ENCODE peak calls at places on chromosome 13, in nine cellular contexts. I is cardiac fibroblast; F is AG09309; W is Right ventricle myocardium superior; T is astrocyte of the spinal cord; P is PC-3; J is B cell; D is stimulated activated CD8-positive, alpha-beta memory T cell treated with anti-CD3 and anti-CD28 coated beads, Interleukin-2, amount 100 ng/mL, for 48 hours; S is T follicular helper cell. U is an unnamed sample.

GRCh38 chr13:25165664-25166063 is 6.4 kb downstream of the AMER2 start:
- DNase-seq in I (no peak), F (no peak), W (no peak), T (no peak), P (no peak), J (no peak), D (no peak), S (no peak), U (no peak)

GRCh38 chr13:101919541-101920306 is 467.2 kb downstream of the ITGBL1 start:
- DNase-seq in I (peak), F (no peak), W (peak), T (peak), P (no peak), J (no peak), D (no peak), S (no peak), U (no peak)

GRCh38 chr13:95805921-95806320 is 129.0 kb downstream of the DNAJC3 start:
- DNase-seq in I (no peak), F (no peak), W (no peak), T (no peak), P (no peak), J (no peak), D (no peak), S (no peak), U (no peak)

GRCh38 chr13:20772401-20773131 is 1.2 kb downstream of the EEF1AKMT1 start:
- DNase-seq in I (no peak), F (peak), W (no peak), T (no peak), P (no peak), J (no peak), D (no peak), S (no peak), U (no peak)

GRCh38 chr13:61146571-61146970 is 269.1 kb downstream of the PCDH20 start:
- DNase-seq in I (no peak), F (no peak), W (no peak), T (no peak), P (no peak), J (no peak), D (no peak), S (no peak), U (no peak)

GRCh38 chr13:76969488-76970365 is 21.4 kb downstream of the ACOD1 start:
- DNase-seq in I (no peak), F (no peak), W (no peak), T (no peak), P (peak), J (no peak), D (no peak), S (no peak), U (no peak)

GRCh38 chr13:24012648-24013047 is 115.3 kb upstream of the C1QTNF9B start:
- DNase-seq in I (no peak), F (no peak), W (no peak), T (no peak), P (no peak), J (no peak), D (no peak), S (no peak), U (no peak)

GRCh38 chr13:98749501-98749900 is 3.0 kb downstream of the SLC15A1 start:
- DNase-seq in I (peak), F (peak), W (no peak), T (peak), P (no peak), J (no peak), D (no peak), S (no peak), U (no peak)

GRCh38 chr13:67299072-67299635 is 69.0 kb upstream of the PCDH9 start:
- DNase-seq in I (peak), F (peak), W (no peak), T (peak), P (peak), J (no peak), D (no peak), S (no peak), U (no peak)

GRCh38 chr13:31160857-31161582 is 684 bp downstream of the HSPH1 start:
- DNase-seq in I (peak), F (no peak), W (peak), T (peak), P (peak), J (peak), D (peak), S (peak), U (no peak)

GRCh38 chr13:79776538-79776937 is 295.6 kb downstream of the NDFIP2 start:
- DNase-seq in I (peak), F (no peak), W (no peak), T (peak), P (peak), J (no peak), D (no peak), S (no peak), U (no peak)

GRCh38 chr13:96090240-96091101 is 564 bp downstream of the HS6ST3 start:
- DNase-seq in I (peak), F (no peak), W (no peak), T (peak), P (no peak), J (no peak), D (no peak), S (no peak), U (peak)

GRCh38 chr13:28574617-28575142 is 79.8 kb upstream of the FLT1 start:
- DNase-seq in I (peak), F (peak), W (no peak), T (peak), P (peak), J (peak), D (peak), S (no peak), U (no peak)

GRCh38 chr13:44649834-44650233 is 73.7 kb upstream of the TSC22D1 start:
- DNase-seq in I (no peak), F (no peak), W (no peak), T (no peak), P (no peak), J (no peak), D (no peak), S (no peak), U (no peak)

GRCh38 chr13:110625771-110626321 is 10.5 kb downstream of the NAXD start:
- DNase-seq in I (no peak), F (no peak), W (no peak), T (no peak), P (peak), J (no peak), D (no peak), S (no peak), U (no peak)

GRCh38 chr13:44024496-44025155 is 144.9 kb downstream of the LACC1 start:
- DNase-seq in I (peak), F (no peak), W (no peak), T (no peak), P (no peak), J (no peak), D (no peak), S (no peak), U (no peak)

GRCh38 chr13:35703061-35703460 is 226.6 kb upstream of the MAB21L1 start:
- DNase-seq in I (peak), F (no peak), W (no peak), T (no peak), P (no peak), J (no peak), D (no peak), S (no peak), U (no peak)

GRCh38 chr13:30739646-30740642 is 4.6 kb downstream of the ALOX5AP start:
- DNase-seq in I (peak), F (peak), W (no peak), T (peak), P (peak), J (peak), D (peak), S (peak), U (no peak)

GRCh38 chr13:113595131-113595530 is 10.6 kb downstream of the TFDP1 start:
- DNase-seq in I (no peak), F (no peak), W (no peak), T (no peak), P (no peak), J (no peak), D (no peak), S (no peak), U (no peak)

GRCh38 chr13:33536639-33537425 is 251.3 kb upstream of the STARD13 start:
- DNase-seq in I (peak), F (peak), W (no peak), T (peak), P (peak), J (no peak), D (no peak), S (no peak), U (no peak)

U was measured in GM12891.